ENCODE peak calls at places on chromosomes 6 and 20, in six cellular contexts. H is GM23248, F is neuronal stem cell, R is endothelial cell of umbilical vein, E is Karpas-422, S is mesenchymal stem cell. O is an unnamed sample. For H3K9me3, the result is how much of the 10 kb centered on the place peaks cover.

GRCh38 chr6:13710552-13711383 is 867 bp downstream of the RANBP9 start:
- DNase-seq in H (peak), F (peak), R (peak), E (peak), S (peak), O (peak)

GRCh38 chr6:35089935-35090505 is 51.1 kb downstream of the TCP11 start:
- DNase-seq in H (peak), F (no peak), R (no peak), E (no peak), S (peak), O (no peak)

GRCh38 chr6:13398421-13398994 is 70.2 kb upstream of the TBC1D7 start:
- DNase-seq in H (no peak), F (peak), R (no peak), E (peak), S (no peak), O (no peak)

GRCh38 chr20:25364180-25364788 is 26.4 kb downstream of the ABHD12 start:
- DNase-seq in H (no peak), F (no peak), R (no peak), E (no peak), S (no peak), O (peak)

GRCh38 chr20:35617397-35618031 is 1.9 kb downstream of the SPAG4 start:
- DNase-seq in H (peak), F (peak), R (peak), E (peak), S (peak), O (peak)

GRCh38 chr6:2534406-2535139 is 216.1 kb downstream of the MYLK4 start:
- DNase-seq in H (no peak), F (no peak), R (peak), E (no peak), S (no peak), O (no peak)

GRCh38 chr6:54864272-54864671 is 17.7 kb downstream of the FAM83B start:
- DNase-seq in H (no peak), F (no peak), R (no peak), E (no peak), S (no peak), O (no peak)

GRCh38 chr20:57749131-57749690 is 39.4 kb upstream of the PMEPA1 start:
- DNase-seq in H (no peak), F (no peak), R (peak), E (no peak), S (no peak), O (no peak)

GRCh38 chr6:4320860-4321259 is 185.5 kb upstream of the ECI2 start:
- DNase-seq in H (peak), F (no peak), R (peak), E (no peak), S (peak), O (peak)

GRCh38 chr6:42618686-42619085 is 54.9 kb downstream of the UBR2 start:
- DNase-seq in H (peak), F (no peak), R (no peak), E (no peak), S (no peak), O (peak)

GRCh38 chr6:143549630-143550268 is 38.2 kb upstream of the FUCA2 start:
- DNase-seq in H (no peak), F (no peak), R (no peak), E (no peak), S (no peak), O (no peak)

GRCh38 chr6:63636516-63636968 is 940 bp downstream of the PHF3 start:
- DNase-seq in H (peak), F (peak), R (peak), E (peak), S (peak), O (peak)

GRCh38 chr20:36975085-36975829 is 23.7 kb upstream of the SAMHD1 start:
- DNase-seq in H (no peak), F (no peak), R (no peak), E (no peak), S (no peak), O (no peak)

GRCh38 chr20:16942702-16943101 is 194.5 kb downstream of the OTOR start:
- DNase-seq in H (peak), F (no peak), R (no peak), E (no peak), S (peak), O (no peak)

GRCh38 chr20:38748863-38749153 is 548 bp downstream of the ACTR5 start:
- DNase-seq in H (no peak), F (no peak), R (no peak), E (peak), S (no peak), O (peak)

GRCh38 chr6:20332441-20333006 is 69.2 kb upstream of the E2F3 start:
- DNase-seq in H (no peak), F (no peak), R (no peak), E (no peak), S (no peak), O (no peak)

GRCh38 chr6:139872635-139873034 is 498.2 kb upstream of the CITED2 start:
- DNase-seq in H (no peak), F (no peak), R (no peak), E (no peak), S (no peak), O (no peak)

GRCh38 chr20:3071266-3071609 is 182 bp upstream of the OXT start:
- DNase-seq in H (no peak), F (no peak), R (no peak), E (no peak), S (no peak), O (no peak)

GRCh38 chr20:57902478-57902877 is 192.7 kb upstream of the PMEPA1 start:
- DNase-seq in H (peak), F (no peak), R (no peak), E (no peak), S (no peak), O (peak)

GRCh38 chr6:4774715-4775590 is 1.3 kb upstream of the CDYL start:
- DNase-seq in H (peak), F (no peak), R (peak), E (no peak), S (no peak), O (no peak)

GRCh38 chr20:60892095-60892813 is 359.8 kb upstream of the CDH4 start:
- DNase-seq in H (no peak), F (no peak), R (no peak), E (no peak), S (no peak), O (no peak)

GRCh38 chr6:152701081-152701862 is 3.6 kb downstream of the MYCT1 start:
- DNase-seq in H (no peak), F (no peak), R (peak), E (no peak), S (no peak), O (peak)

GRCh38 chr20:32232487-32232886 is 24.8 kb downstream of the POFUT1 start:
- DNase-seq in H (no peak), F (no peak), R (no peak), E (no peak), S (no peak), O (no peak)

GRCh38 chr20:46975976-46976375 is 81.3 kb downstream of the EYA2 start:
- DNase-seq in H (no peak), F (no peak), R (no peak), E (no peak), S (no peak), O (no peak)

GRCh38 chr20:46973801-46974200 is 79.2 kb downstream of the EYA2 start:
- DNase-seq in H (no peak), F (no peak), R (no peak), E (no peak), S (no peak), O (no peak)

GRCh38 chr20:46977204-46977603 is 82.6 kb downstream of the EYA2 start:
- DNase-seq in H (no peak), F (no peak), R (no peak), E (no peak), S (no peak), O (no peak)

GRCh38 chr20:46977909-46978588 is 83.4 kb downstream of the EYA2 start:
- DNase-seq in H (no peak), F (no peak), R (no peak), E (no peak), S (no peak), O (no peak)

GRCh38 chr20:46974669-46975434 is 80.2 kb downstream of the EYA2 start:
- DNase-seq in H (no peak), F (no peak), R (no peak), E (no peak), S (no peak), O (no peak)
- H3K9ac ChIP-seq in H (no peak), F (no peak), R (no peak), E (no peak), S (no peak), O (no peak)

GRCh38 chr6:6766230-6766905 is 177.8 kb downstream of the LY86 start:
- DNase-seq in H (no peak), F (no peak), R (no peak), E (no peak), S (no peak), O (no peak)
- H2AFZ ChIP-seq in H (no peak), F (no peak), R (no peak), E (no peak), S (no peak), O (no peak)

GRCh38 chr6:134352786-134353480 is 35.0 kb upstream of the SGK1 start:
- DNase-seq in H (peak), F (no peak), R (no peak), E (no peak), S (peak), O (peak)
- H3K9me3 ChIP-seq in H (under half), F (under half), R (under half), E (under half), S (under half), O (under half)

GRCh38 chr6:30730611-30731435 is 10.7 kb downstream of the TUBB start:
- DNase-seq in H (peak), F (no peak), R (peak), E (peak), S (peak), O (peak)
- H3K9ac ChIP-seq in H (no peak), F (no peak), R (no peak), E (no peak), S (no peak), O (peak)

O was measured in PC-3.